ENCODE peak calls at places on chromosomes 7 and 10, in eight cellular contexts. B, K, A, P, M, E, O and D are unnamed samples.

GRCh38 chr7:123669485-123669884 is 13.8 kb downstream of the LMOD2 start:
- DNase-seq in B (no peak), K (no peak), A (no peak), P (no peak), M (no peak), E (no peak), O (no peak), D (no peak)

GRCh38 chr7:159139202-159139601 is 5.5 kb downstream of the VIPR2 start:
- DNase-seq in B (no peak), K (no peak), A (no peak), P (no peak), M (peak), E (no peak), O (no peak), D (no peak)

GRCh38 chr7:82339958-82340357 is 103.6 kb downstream of the CACNA2D1 start:
- DNase-seq in B (no peak), K (no peak), A (no peak), P (no peak), M (no peak), E (no peak), O (no peak), D (no peak)

GRCh38 chr7:23277359-23277989 is 21.7 kb upstream of the MALSU1 start:
- DNase-seq in B (peak), K (peak), A (no peak), P (peak), M (peak), E (no peak), O (no peak), D (peak)

GRCh38 chr7:42572046-42572445 is 335.0 kb upstream of the GLI3 start:
- DNase-seq in B (no peak), K (no peak), A (no peak), P (no peak), M (no peak), E (no peak), O (no peak), D (no peak)

GRCh38 chr7:11237742-11238141 is 264.1 kb downstream of the PHF14 start:
- DNase-seq in B (no peak), K (no peak), A (no peak), P (no peak), M (no peak), E (no peak), O (no peak), D (no peak)

GRCh38 chr7:130380861-130381455 is 664 bp downstream of the CPA1 start:
- DNase-seq in B (no peak), K (no peak), A (no peak), P (no peak), M (no peak), E (no peak), O (no peak), D (no peak)

GRCh38 chr7:946256-946996 is 8.1 kb downstream of the ADAP1 start:
- DNase-seq in B (no peak), K (no peak), A (no peak), P (no peak), M (no peak), E (no peak), O (no peak), D (no peak)

GRCh38 chr7:4931932-4932331 is 27.1 kb downstream of the MMD2 start:
- DNase-seq in B (no peak), K (peak), A (peak), P (no peak), M (peak), E (no peak), O (peak), D (no peak)

GRCh38 chr7:44325181-44325671 is at the start of gene CAMK2B:
- DNase-seq in B (no peak), K (no peak), A (no peak), P (no peak), M (no peak), E (no peak), O (peak), D (no peak)

GRCh38 chr10:49138361-49138891 is 4.6 kb upstream of the FAM170B start:
- DNase-seq in B (peak), K (peak), A (no peak), P (no peak), M (no peak), E (no peak), O (no peak), D (no peak)

GRCh38 chr7:46139079-46139478 is 218.0 kb upstream of the IGFBP3 start:
- DNase-seq in B (peak), K (peak), A (no peak), P (peak), M (no peak), E (no peak), O (no peak), D (no peak)

GRCh38 chr7:128067983-128068382 is 36.7 kb upstream of the LRRC4 start:
- DNase-seq in B (no peak), K (no peak), A (no peak), P (no peak), M (no peak), E (no peak), O (no peak), D (no peak)

GRCh38 chr7:51234139-51234538 is 82.5 kb downstream of the COBL start:
- DNase-seq in B (no peak), K (no peak), A (no peak), P (no peak), M (no peak), E (no peak), O (peak), D (no peak)

GRCh38 chr10:129963076-129963830 is 821 bp downstream of the EBF3 start:
- DNase-seq in B (peak), K (peak), A (no peak), P (peak), M (no peak), E (no peak), O (no peak), D (no peak)

GRCh38 chr7:44158873-44159631 is 17.9 kb upstream of the MYL7 start:
- DNase-seq in B (no peak), K (no peak), A (peak), P (no peak), M (no peak), E (peak), O (no peak), D (no peak)

GRCh38 chr7:139777304-139777890 is 401 bp downstream of the HIPK2 start:
- DNase-seq in B (no peak), K (peak), A (no peak), P (no peak), M (no peak), E (no peak), O (peak), D (peak)

GRCh38 chr7:30988346-30989005 is 24.7 kb downstream of the GHRHR start:
- DNase-seq in B (no peak), K (peak), A (peak), P (peak), M (no peak), E (no peak), O (peak), D (peak)

GRCh38 chr10:104197364-104197763 is 34.8 kb downstream of the CFAP43 start:
- DNase-seq in B (no peak), K (no peak), A (no peak), P (peak), M (peak), E (no peak), O (no peak), D (no peak)

GRCh38 chr10:81081887-81082620 is 544.4 kb downstream of the SH2D4B start:
- DNase-seq in B (no peak), K (no peak), A (no peak), P (peak), M (no peak), E (no peak), O (no peak), D (no peak)

GRCh38 chr10:91201213-91201996 is 19.1 kb upstream of the PCGF5 start:
- DNase-seq in B (no peak), K (peak), A (no peak), P (no peak), M (no peak), E (no peak), O (no peak), D (no peak)

GRCh38 chr10:48243487-48243886 is 31.0 kb downstream of the FRMPD2 start:
- DNase-seq in B (no peak), K (no peak), A (no peak), P (no peak), M (no peak), E (no peak), O (no peak), D (no peak)

GRCh38 chr7:22386865-22387264 is 29.9 kb upstream of the RAPGEF5 start:
- DNase-seq in B (no peak), K (no peak), A (no peak), P (no peak), M (no peak), E (no peak), O (no peak), D (no peak)

GRCh38 chr10:114767589-114768393 is 53.8 kb upstream of the FHIP2A start:
- DNase-seq in B (peak), K (no peak), A (peak), P (peak), M (no peak), E (no peak), O (peak), D (no peak)

GRCh38 chr7:138954545-138955475 is 26.4 kb downstream of the KIAA1549 start:
- DNase-seq in B (no peak), K (no peak), A (no peak), P (no peak), M (no peak), E (no peak), O (no peak), D (no peak)

GRCh38 chr7:481219-481930 is 38.3 kb downstream of the PDGFA start:
- DNase-seq in B (no peak), K (no peak), A (no peak), P (no peak), M (no peak), E (no peak), O (no peak), D (no peak)

GRCh38 chr10:324593-324992 is 189.3 kb downstream of the ZMYND11 start:
- DNase-seq in B (no peak), K (no peak), A (no peak), P (no peak), M (no peak), E (no peak), O (no peak), D (no peak)

GRCh38 chr10:101956105-101956504 is 99.9 kb downstream of the ARMH3 start:
- DNase-seq in B (no peak), K (no peak), A (no peak), P (no peak), M (no peak), E (no peak), O (no peak), D (no peak)

GRCh38 chr7:125529237-125529636 is 599.6 kb upstream of the POT1 start:
- DNase-seq in B (no peak), K (no peak), A (no peak), P (peak), M (no peak), E (no peak), O (no peak), D (no peak)

GRCh38 chr7:47470567-47471357 is 111.1 kb downstream of the TNS3 start:
- DNase-seq in B (no peak), K (no peak), A (no peak), P (no peak), M (no peak), E (no peak), O (no peak), D (no peak)

GRCh38 chr7:43905209-43905946 is 1.0 kb downstream of the URGCP start:
- DNase-seq in B (peak), K (no peak), A (no peak), P (peak), M (no peak), E (peak), O (no peak), D (no peak)